ENCODE peak calls at places on chromosomes 1 and 21, in four cellular contexts. T is HepG2, S is K562, J is WTC11. O is an unnamed sample.

GRCh38 chr1:244289976-244290375 is 161.7 kb downstream of the ADSS2 start:
- DNase-seq in S (no peak), T (no peak), J (no peak), O (no peak)

GRCh38 chr1:22245100-22245650 is 102.3 kb upstream of the WNT4 start:
- DNase-seq in T (no peak), S (peak), J (no peak), O (no peak)

GRCh38 chr1:220880726-220881506 is 1.7 kb downstream of the HLX start:
- DNase-seq in J (no peak), T (no peak), S (peak), O (peak)

GRCh38 chr1:111290640-111291039 is at the start of gene CHIA:
- DNase-seq in T (no peak), S (no peak), J (no peak), O (no peak)

GRCh38 chr1:98054367-98054701 is 133.5 kb upstream of the DPYD start:
- DNase-seq in S (no peak), T (no peak), J (no peak), O (no peak)

GRCh38 chr1:24960071-24960801 is 30.2 kb upstream of the RUNX3 start:
- DNase-seq in J (no peak), T (no peak), S (no peak), O (no peak)

GRCh38 chr1:12552951-12553921 is 64.8 kb downstream of the DHRS3 start:
- DNase-seq in J (no peak), S (peak), T (peak), O (peak)

GRCh38 chr1:45796946-45797345 is 6.5 kb upstream of the MAST2 start:
- DNase-seq in T (no peak), S (no peak), J (no peak), O (no peak)

GRCh38 chr1:24643362-24644346 is 552 bp downstream of the SRRM1 start:
- DNase-seq in S (peak), J (no peak), T (no peak), O (peak)

GRCh38 chr1:35605071-35605881 is 32.2 kb downstream of the TFAP2E start:
- DNase-seq in J (no peak), S (no peak), T (no peak), O (no peak)

GRCh38 chr1:20426371-20426770 is 59.6 kb downstream of the CAMK2N1 start:
- DNase-seq in J (no peak), T (no peak), S (no peak), O (no peak)

GRCh38 chr1:77929806-77930205 is 41.4 kb downstream of the NEXN start:
- DNase-seq in J (no peak), S (no peak), T (no peak), O (no peak)

GRCh38 chr1:63907051-63907450 is 133.2 kb downstream of the ROR1 start:
- DNase-seq in T (no peak), J (no peak), S (no peak), O (no peak)

GRCh38 chr1:20476260-20477038 is 9.6 kb downstream of the CAMK2N1 start:
- DNase-seq in T (peak), S (peak), J (peak), O (peak)

GRCh38 chr1:203629509-203630082 is 3.0 kb downstream of the ATP2B4 start:
- DNase-seq in J (peak), S (peak), T (no peak), O (peak)

GRCh38 chr1:14296795-14297194 is 301.7 kb upstream of the KAZN start:
- DNase-seq in T (no peak), J (no peak), S (no peak), O (no peak)

GRCh38 chr21:44375281-44375651 is 21.8 kb downstream of the TRPM2 start:
- DNase-seq in J (no peak), T (no peak), S (no peak), O (no peak)

GRCh38 chr1:28925350-28925891 is 11.1 kb downstream of the EPB41 start:
- DNase-seq in J (no peak), T (no peak), S (no peak), O (no peak)

GRCh38 chr1:2283371-2283990 is 55.4 kb downstream of the SKI start:
- DNase-seq in T (no peak), S (no peak), J (no peak), O (no peak)

GRCh38 chr1:227913969-227914791 is 33.6 kb downstream of the WNT9A start:
- DNase-seq in T (no peak), S (no peak), J (no peak), O (peak)

GRCh38 chr21:27795418-27795817 is 828.5 kb upstream of the ADAMTS5 start:
- DNase-seq in J (no peak), T (no peak), S (no peak), O (no peak)

GRCh38 chr1:11938722-11939526 is 4.4 kb downstream of the PLOD1 start:
- DNase-seq in S (peak), J (no peak), T (no peak), O (no peak)

GRCh38 chr1:38071530-38072266 is 25.1 kb upstream of the POU3F1 start:
- DNase-seq in S (peak), J (no peak), T (peak), O (peak)

GRCh38 chr21:46661211-46661625 is 25.7 kb downstream of the PRMT2 start:
- DNase-seq in T (no peak), S (no peak), J (peak), O (peak)

DNA sequence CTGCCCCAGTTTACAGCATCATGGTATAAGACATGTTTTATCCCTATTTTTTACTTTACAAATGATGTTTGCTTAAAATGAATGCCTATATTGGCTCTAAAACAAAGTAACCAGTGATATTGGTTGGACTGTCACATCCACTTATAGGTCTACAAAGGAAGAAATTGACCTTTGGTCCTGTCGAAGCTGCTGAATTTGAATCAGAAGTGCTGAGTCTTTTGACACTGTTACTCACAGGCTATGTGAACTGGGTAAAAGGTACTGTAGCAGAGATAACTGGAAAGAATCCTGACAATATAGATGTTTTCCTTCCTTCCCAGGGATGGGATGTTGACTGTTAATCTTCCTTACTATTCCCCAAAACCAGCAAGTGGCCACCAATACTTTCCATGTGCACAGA is 176.1 kb upstream of the NR5A2 start:
- DNase-seq in T (peak), S (no peak), J (no peak), O (no peak)
- TF ChIP-seq CREB1 in T (no peak), S (no peak), J (no peak), O (no peak)

GRCh38 chr1:61898658-61899057 is 156.4 kb downstream of the PATJ start:
- DNase-seq in J (no peak), S (no peak), T (no peak), O (no peak)
- TF ChIP-seq CREB1 in J (no peak), S (no peak), T (no peak), O (no peak)

GRCh38 chr1:62394646-62395045 is 42.2 kb upstream of the USP1 start:
- DNase-seq in S (no peak), T (no peak), J (no peak), O (no peak)
- TF ChIP-seq CREB1 in S (no peak), T (no peak), J (no peak), O (no peak)

GRCh38 chr1:165668184-165668583 is 30.2 kb downstream of the ALDH9A1 start:
- DNase-seq in T (no peak), J (no peak), S (no peak), O (no peak)
- TF ChIP-seq CREB1 in T (no peak), J (no peak), S (no peak), O (no peak)

GRCh38 chr1:246779561-246780175 is 55.5 kb downstream of the SCCPDH start:
- DNase-seq in T (no peak), S (no peak), J (no peak), O (no peak)

GRCh38 chr1:246780264-246780663 is 56.1 kb downstream of the SCCPDH start:
- DNase-seq in T (no peak), S (no peak), J (no peak), O (no peak)

GRCh38 chr1:246781212-246781611 is 57.0 kb downstream of the SCCPDH start:
- DNase-seq in T (no peak), S (no peak), J (no peak), O (no peak)

GRCh38 chr1:246784621-246785535 is 60.7 kb downstream of the SCCPDH start:
- DNase-seq in S (no peak), T (no peak), J (no peak), O (no peak)

GRCh38 chr1:246782120-246782900 is 58.1 kb downstream of the SCCPDH start:
- DNase-seq in T (peak), S (no peak), J (no peak), O (no peak)
- TF ChIP-seq CREB1 in T (no peak), S (no peak), J (no peak), O (no peak)

GRCh38 chr1:52920791-52921291 is 699 bp downstream of the ECHDC2 start:
- DNase-seq in S (no peak), T (no peak), J (no peak), O (peak)
- TF ChIP-seq CREB1 in S (no peak), T (no peak), J (no peak), O (no peak)

DNA sequence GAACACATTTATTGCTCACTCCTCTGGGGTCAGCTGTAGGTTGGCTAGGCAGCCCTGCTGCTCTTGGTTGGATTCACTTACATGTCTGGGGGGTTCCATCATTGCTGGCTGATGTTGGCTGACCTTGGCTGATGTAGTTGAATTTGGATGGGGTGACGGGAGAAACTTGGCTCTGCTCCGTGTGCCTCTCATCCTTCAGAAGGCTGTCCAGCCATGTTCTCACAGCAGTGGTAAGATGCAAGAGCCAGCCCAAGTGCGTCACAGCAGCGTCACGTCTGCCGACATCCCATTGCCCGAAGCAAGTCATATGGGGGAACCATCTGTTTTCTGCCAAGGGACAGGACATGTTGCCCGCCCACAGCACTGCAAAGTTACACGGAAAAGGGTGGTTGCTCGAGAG is 613.5 kb downstream of the MATN1 start:
- DNase-seq in T (no peak), J (no peak), S (no peak), O (no peak)
- TF ChIP-seq CREB1 in T (peak), J (no peak), S (no peak), O (no peak)

DNA sequence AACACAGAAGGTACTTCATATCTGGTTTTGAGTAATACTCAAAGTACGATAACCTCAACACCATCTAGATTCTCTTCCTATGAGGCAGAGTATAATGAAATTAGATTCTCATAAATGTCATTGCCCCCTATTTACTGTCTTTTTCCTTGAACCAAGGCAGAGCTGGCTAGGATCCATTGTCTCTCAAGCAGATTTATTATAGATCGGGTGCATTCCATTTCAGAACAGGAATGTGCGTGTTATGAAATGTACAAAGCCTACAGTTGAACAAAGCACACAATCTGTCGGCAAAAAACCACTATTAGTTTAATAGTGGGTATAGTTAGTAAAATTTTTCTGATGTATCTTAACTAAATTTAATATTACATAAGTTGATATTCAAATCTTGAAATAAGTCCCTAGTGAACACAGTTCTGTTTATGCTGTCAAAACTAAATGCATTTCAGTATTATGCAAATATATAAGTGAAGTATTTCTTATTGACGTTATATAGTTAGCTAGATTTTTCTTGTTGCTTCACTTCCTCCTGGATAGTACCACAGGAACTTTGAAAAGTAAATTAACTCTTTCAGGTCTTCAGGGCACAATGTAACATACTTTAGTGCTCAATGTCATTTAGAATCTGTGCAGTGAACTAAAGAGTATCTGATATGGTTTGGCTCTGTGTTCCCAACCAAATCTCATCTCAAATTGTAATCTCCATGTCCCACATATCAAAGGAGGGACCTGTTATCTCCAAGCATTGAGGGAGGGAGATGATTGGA is 92.1 kb downstream of the DDAH1 start:
- DNase-seq in S (no peak), T (peak), J (no peak), O (no peak)
- TF ChIP-seq CREB1 in S (no peak), T (no peak), J (no peak), O (no peak)

O was measured in GM23338.